ENCODE peak calls at places on chromosomes 12 and 14, in six cellular contexts. Q, G, Y, F, R and H are unnamed samples.

GRCh38 chr14:79809849-79810612 is 401.3 kb downstream of the DIO2 start:
- DNase-seq in Q (no peak), R (no peak), F (no peak), G (no peak), Y (peak; percentile 34), H (no peak)

GRCh38 chr14:74572829-74573360 is 39.1 kb downstream of the LTBP2 start:
- DNase-seq in G (no peak), Y (peak; percentile 86), Q (no peak), F (peak; percentile 26), R (no peak), H (no peak)

GRCh38 chr14:69358233-69358963 is 39.7 kb downstream of the ERH start:
- DNase-seq in R (no peak), Y (no peak), Q (no peak), F (no peak), G (no peak), H (no peak)

GRCh38 chr12:40691913-40692616 is at the start of gene CNTN1:
- DNase-seq in G (peak; percentile 88), R (peak; percentile 59), Q (peak; percentile 42), Y (peak; percentile 20), F (peak; percentile 80), H (no peak)

GRCh38 chr12:70920891-70921290 is 353 bp upstream of the PTPRR start:
- DNase-seq in G (peak; percentile 1), Y (no peak), R (no peak), Q (no peak), F (no peak), H (no peak)

GRCh38 chr12:81261508-81262207 is 183.8 kb downstream of the ACSS3 start:
- DNase-seq in F (no peak), Y (no peak), Q (no peak), G (no peak), R (no peak), H (no peak)

GRCh38 chr14:77041837-77042557 is 13.5 kb upstream of the IRF2BPL start:
- DNase-seq in Q (peak; percentile 68), G (peak; percentile 8), F (peak; percentile 69), Y (peak; percentile 90), R (no peak), H (no peak)

GRCh38 chr12:22971771-22972191 is 346.8 kb downstream of the ETNK1 start:
- DNase-seq in Y (no peak), Q (no peak), G (no peak), F (no peak), R (no peak), H (no peak)

GRCh38 chr12:58887071-58887470 is 33.2 kb downstream of the LRIG3 start:
- DNase-seq in Y (no peak), G (no peak), R (no peak), F (no peak), Q (no peak), H (no peak)

GRCh38 chr12:69068431-69068830 is 135.5 kb upstream of the CPM start:
- DNase-seq in G (no peak), R (no peak), Y (peak; percentile 55), Q (no peak), F (no peak), H (no peak)

GRCh38 chr12:54022960-54023884 is 5.0 kb upstream of the HOXC6 start:
- DNase-seq in R (no peak), Y (no peak), F (no peak), G (no peak), Q (no peak), H (no peak)

GRCh38 chr12:26054383-26054782 is 70.5 kb downstream of the BHLHE41 start:
- DNase-seq in F (no peak), G (no peak), Y (no peak), Q (no peak), R (no peak), H (no peak)

GRCh38 chr12:49549735-49550710 is 11.2 kb downstream of the KCNH3 start:
- DNase-seq in R (no peak), Q (no peak), Y (no peak), G (no peak), F (no peak), H (no peak)

GRCh38 chr12:117165342-117165741 is 24.9 kb downstream of the FBXO21 start:
- DNase-seq in Y (no peak), G (no peak), Q (no peak), F (no peak), R (no peak), H (no peak)

GRCh38 chr12:48765753-48766162 is 23.1 kb downstream of the ADCY6 start:
- DNase-seq in Y (no peak), R (no peak), Q (no peak), G (no peak), F (peak; percentile 72), H (no peak)

GRCh38 chr12:108193493-108193892 is 64.4 kb downstream of the WSCD2 start:
- DNase-seq in Q (no peak), F (no peak), G (no peak), R (no peak), Y (no peak), H (no peak)

GRCh38 chr12:89390802-89391673 is 38.7 kb upstream of the DUSP6 start:
- DNase-seq in Q (peak; percentile 65), R (no peak), G (no peak), Y (peak; percentile 67), F (no peak), H (no peak)

GRCh38 chr12:64528616-64529015 is 76.7 kb downstream of the TBK1 start:
- DNase-seq in Q (no peak), Y (no peak), F (no peak), G (no peak), R (no peak), H (no peak)

GRCh38 chr12:59452259-59452658 is 143.6 kb upstream of the SLC16A7 start:
- DNase-seq in F (no peak), Q (no peak), G (no peak), Y (peak; percentile 55), R (no peak), H (no peak)

GRCh38 chr14:51653855-51654548 is 2.3 kb downstream of the FRMD6 start:
- DNase-seq in Y (no peak), F (no peak), Q (no peak), R (no peak), G (no peak), H (no peak)

GRCh38 chr14:63383776-63384367 is 65.1 kb upstream of the GPHB5 start:
- DNase-seq in F (no peak), Y (no peak), R (no peak), Q (no peak), G (no peak), H (no peak)

GRCh38 chr12:6928703-6929407 is 1.1 kb downstream of the ATN1 start:
- DNase-seq in F (peak; percentile 31), G (no peak), Y (no peak), Q (no peak), R (no peak), H (no peak)

GRCh38 chr14:36204674-36205073 is 28.2 kb upstream of the PTCSC3 start:
- DNase-seq in Q (no peak), R (no peak), F (no peak), G (no peak), Y (no peak), H (no peak)

GRCh38 chr14:103329421-103330347 is 4.4 kb upstream of the EIF5 start:
- DNase-seq in Y (peak; percentile 86), R (no peak), G (no peak), F (no peak), Q (peak; percentile 83), H (no peak)

GRCh38 chr12:59698599-59698998 is 102.8 kb downstream of the SLC16A7 start:
- DNase-seq in Q (no peak), Y (peak; percentile 87), G (no peak), F (no peak), R (no peak), H (no peak)

GRCh38 chr12:64706366-64706765 is 52.8 kb downstream of the GNS start:
- DNase-seq in Y (no peak), G (no peak), F (no peak), Q (no peak), R (no peak), H (no peak)

GRCh38 chr12:27133022-27133590 is 50.7 kb upstream of the C12orf71 start:
- DNase-seq in Y (no peak), F (no peak), Q (no peak), R (no peak), G (no peak), H (no peak)

GRCh38 chr14:34562776-34563150 is 23.3 kb upstream of the EAPP start:
- DNase-seq in G (no peak), Y (no peak), Q (no peak), R (no peak), F (no peak), H (no peak)

GRCh38 chr12:123387508-123388217 is 3.7 kb downstream of the KMT5A start:
- DNase-seq in G (peak; percentile 12), Q (no peak), Y (no peak), F (no peak), R (no peak), H (no peak)

GRCh38 chr12:117134059-117134458 is 34.8 kb upstream of the TESC start:
- DNase-seq in Q (no peak), F (no peak), Y (no peak), G (no peak), R (no peak), H (no peak)

GRCh38 chr14:66624319-66624937 is 116.5 kb downstream of the GPHN start:
- DNase-seq in F (peak; percentile 32), Y (peak; percentile 68), G (peak; percentile 59), R (no peak), Q (peak; percentile 62), H (no peak)
- TF ChIP-seq CTCF in F (no peak), Y (peak; percentile 63), G (peak; percentile 78), R (peak; percentile 60), Q (peak; percentile 77), H (peak; percentile 79)

DNA sequence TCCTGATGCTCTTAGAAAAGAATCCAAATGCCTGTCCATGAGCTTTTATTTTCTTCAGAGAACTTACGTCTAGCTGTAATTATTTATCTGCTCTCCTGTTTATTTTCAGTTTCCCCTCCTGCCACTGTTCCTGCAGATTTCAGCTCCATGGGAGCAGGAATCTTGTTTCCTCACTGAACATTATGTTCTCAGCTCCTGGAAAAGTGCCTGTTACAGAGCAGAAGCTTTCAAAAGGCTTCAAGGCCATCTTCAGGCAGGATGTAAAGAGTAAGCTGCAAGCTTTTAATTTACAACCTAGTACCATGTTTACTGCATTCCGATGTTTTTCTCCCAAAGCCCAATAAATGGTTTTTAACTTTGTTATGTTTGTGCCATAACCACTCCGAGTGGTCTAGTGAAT is 98.4 kb upstream of the BTG1 start:
- DNase-seq in F (no peak), Y (peak; percentile 25), R (no peak), G (peak; percentile 8), Q (no peak), H (no peak)
- TF ChIP-seq CTCF in F (peak; percentile 30), Y (no peak), R (no peak), G (peak; percentile 12), Q (no peak), H (peak; percentile 30)

GRCh38 chr12:76622915-76623314 is 63.3 kb upstream of the OSBPL8 start:
- DNase-seq in Y (no peak), F (no peak), R (no peak), G (no peak), Q (no peak), H (no peak)
- TF ChIP-seq CTCF in Y (no peak), F (no peak), R (no peak), G (no peak), Q (no peak), H (no peak)

GRCh38 chr12:2813573-2814185 is 1.2 kb downstream of the ITFG2 start:
- DNase-seq in Y (peak; percentile 81), F (no peak), R (no peak), G (peak; percentile 73), Q (no peak), H (no peak)
- TF ChIP-seq CTCF in Y (peak; percentile 55), F (peak; percentile 34), R (peak; percentile 57), G (peak; percentile 77), Q (peak; percentile 56), H (peak; percentile 76)